ENCODE peak calls at places on chromosomes 7 and 10, in six cellular contexts. One of them, this sample, is unnamed.

GRCh38 chr10:34626158-34626557 is 188.9 kb downstream of the PARD3 start:
- DNase-seq in GM23248: no peak
- DNase-seq in MM.1S: no peak
- DNase-seq in fibroblast of lung: no peak
- DNase-seq in hepatocyte: no peak
- DNase-seq in HCT116: no peak
- DNase-seq in this sample: no peak

GRCh38 chr10:84166620-84167288 is 6.8 kb upstream of the GPR15LG start:
- DNase-seq in GM23248: no peak
- DNase-seq in MM.1S: no peak
- DNase-seq in fibroblast of lung: no peak
- DNase-seq in hepatocyte: no peak
- DNase-seq in HCT116: no peak
- DNase-seq in this sample: no peak

GRCh38 chr7:20164420-20165145 is 52.6 kb downstream of the MACC1 start:
- DNase-seq in GM23248: peak
- DNase-seq in MM.1S: no peak
- DNase-seq in fibroblast of lung: peak
- DNase-seq in hepatocyte: no peak
- DNase-seq in HCT116: no peak
- DNase-seq in this sample: no peak

GRCh38 chr10:71761105-71761511 is 12.2 kb downstream of the VSIR start:
- DNase-seq in GM23248: no peak
- DNase-seq in MM.1S: no peak
- DNase-seq in fibroblast of lung: no peak
- DNase-seq in hepatocyte: no peak
- DNase-seq in HCT116: no peak
- DNase-seq in this sample: no peak

GRCh38 chr7:112302566-112302965 is 96.1 kb downstream of the ZNF277 start:
- DNase-seq in GM23248: no peak
- DNase-seq in MM.1S: no peak
- DNase-seq in fibroblast of lung: no peak
- DNase-seq in hepatocyte: no peak
- DNase-seq in HCT116: no peak
- DNase-seq in this sample: no peak

GRCh38 chr7:142352543-142352942 is 94.7 kb upstream of the PRSS58 start:
- DNase-seq in GM23248: no peak
- DNase-seq in MM.1S: no peak
- DNase-seq in fibroblast of lung: no peak
- DNase-seq in hepatocyte: no peak
- DNase-seq in HCT116: no peak
- DNase-seq in this sample: no peak

GRCh38 chr10:63217120-63217605 is 84.0 kb downstream of the NRBF2 start:
- DNase-seq in GM23248: peak
- DNase-seq in MM.1S: peak
- DNase-seq in fibroblast of lung: peak
- DNase-seq in hepatocyte: peak
- DNase-seq in HCT116: peak
- DNase-seq in this sample: peak

GRCh38 chr10:118662228-118663035 is 67.0 kb upstream of the PRLHR start:
- DNase-seq in GM23248: no peak
- DNase-seq in MM.1S: no peak
- DNase-seq in fibroblast of lung: no peak
- DNase-seq in hepatocyte: no peak
- DNase-seq in HCT116: no peak
- DNase-seq in this sample: no peak

GRCh38 chr7:117728858-117729257 is 144.4 kb downstream of the CTTNBP2 start:
- DNase-seq in GM23248: no peak
- DNase-seq in MM.1S: no peak
- DNase-seq in fibroblast of lung: no peak
- DNase-seq in hepatocyte: no peak
- DNase-seq in HCT116: no peak
- DNase-seq in this sample: peak

GRCh38 chr10:70331486-70332268 is 47.9 kb upstream of the NPFFR1 start:
- DNase-seq in GM23248: peak
- DNase-seq in MM.1S: peak
- DNase-seq in fibroblast of lung: peak
- DNase-seq in hepatocyte: peak
- DNase-seq in HCT116: peak
- DNase-seq in this sample: no peak

GRCh38 chr7:87210506-87210905 is 9.0 kb downstream of the TMEM243 start:
- DNase-seq in GM23248: no peak
- DNase-seq in MM.1S: no peak
- DNase-seq in fibroblast of lung: no peak
- DNase-seq in hepatocyte: no peak
- DNase-seq in HCT116: no peak
- DNase-seq in this sample: no peak

GRCh38 chr7:64888561-64888900 is 14.5 kb upstream of the ZNF273 start:
- DNase-seq in GM23248: no peak
- DNase-seq in MM.1S: no peak
- DNase-seq in fibroblast of lung: peak
- DNase-seq in hepatocyte: no peak
- DNase-seq in HCT116: no peak
- DNase-seq in this sample: no peak

GRCh38 chr7:44981035-44981706 is 2.4 kb upstream of the MYO1G start:
- DNase-seq in GM23248: no peak
- DNase-seq in MM.1S: peak
- DNase-seq in fibroblast of lung: no peak
- DNase-seq in hepatocyte: no peak
- DNase-seq in HCT116: no peak
- DNase-seq in this sample: no peak

GRCh38 chr10:21173433-21173963 is 276.4 kb upstream of the NEBL start:
- DNase-seq in GM23248: no peak
- DNase-seq in MM.1S: no peak
- DNase-seq in fibroblast of lung: no peak
- DNase-seq in hepatocyte: peak
- DNase-seq in HCT116: no peak
- DNase-seq in this sample: peak
- TF ChIP-seq EZH2 in GM23248: peak
- TF ChIP-seq EZH2 in MM.1S: no peak
- TF ChIP-seq EZH2 in fibroblast of lung: peak
- TF ChIP-seq EZH2 in hepatocyte: no peak
- TF ChIP-seq EZH2 in HCT116: no peak
- TF ChIP-seq EZH2 in this sample: peak

GRCh38 chr10:7412482-7413251 is 1.8 kb upstream of the SFMBT2 start:
- DNase-seq in GM23248: peak
- DNase-seq in MM.1S: no peak
- DNase-seq in fibroblast of lung: no peak
- DNase-seq in hepatocyte: peak
- DNase-seq in HCT116: no peak
- DNase-seq in this sample: peak
- TF ChIP-seq EZH2 in GM23248: peak
- TF ChIP-seq EZH2 in MM.1S: no peak
- TF ChIP-seq EZH2 in fibroblast of lung: peak
- TF ChIP-seq EZH2 in hepatocyte: no peak
- TF ChIP-seq EZH2 in HCT116: no peak
- TF ChIP-seq EZH2 in this sample: peak

GRCh38 chr7:25754333-25754732 is 397.7 kb upstream of the NFE2L3 start:
- DNase-seq in GM23248: no peak
- DNase-seq in MM.1S: no peak
- DNase-seq in fibroblast of lung: no peak
- DNase-seq in hepatocyte: no peak
- DNase-seq in HCT116: no peak
- DNase-seq in this sample: no peak

GRCh38 chr7:25753837-25754236 is 398.2 kb upstream of the NFE2L3 start:
- DNase-seq in GM23248: no peak
- DNase-seq in MM.1S: no peak
- DNase-seq in fibroblast of lung: no peak
- DNase-seq in hepatocyte: no peak
- DNase-seq in HCT116: no peak
- DNase-seq in this sample: no peak

GRCh38 chr7:25752967-25753791 is 398.8 kb upstream of the NFE2L3 start:
- DNase-seq in GM23248: no peak
- DNase-seq in MM.1S: no peak
- DNase-seq in fibroblast of lung: no peak
- DNase-seq in hepatocyte: peak
- DNase-seq in HCT116: no peak
- DNase-seq in this sample: peak

GRCh38 chr7:25752169-25752568 is 399.8 kb upstream of the NFE2L3 start:
- DNase-seq in GM23248: no peak
- DNase-seq in MM.1S: no peak
- DNase-seq in fibroblast of lung: no peak
- DNase-seq in hepatocyte: peak
- DNase-seq in HCT116: no peak
- DNase-seq in this sample: no peak

GRCh38 chr7:25750738-25751529 is 401.1 kb upstream of the NFE2L3 start:
- DNase-seq in GM23248: no peak
- DNase-seq in MM.1S: no peak
- DNase-seq in fibroblast of lung: peak
- DNase-seq in hepatocyte: no peak
- DNase-seq in HCT116: no peak
- DNase-seq in this sample: no peak
- TF ChIP-seq EZH2 in GM23248: no peak
- TF ChIP-seq EZH2 in MM.1S: no peak
- TF ChIP-seq EZH2 in fibroblast of lung: no peak
- TF ChIP-seq EZH2 in hepatocyte: no peak
- TF ChIP-seq EZH2 in HCT116: no peak
- TF ChIP-seq EZH2 in this sample: no peak

GRCh38 chr7:157299613-157300405 is 37.0 kb upstream of the DNAJB6 start:
- DNase-seq in GM23248: no peak
- DNase-seq in MM.1S: no peak
- DNase-seq in fibroblast of lung: no peak
- DNase-seq in hepatocyte: no peak
- DNase-seq in HCT116: peak
- DNase-seq in this sample: no peak

GRCh38 chr7:157297071-157297638 is 39.6 kb upstream of the DNAJB6 start:
- DNase-seq in GM23248: no peak
- DNase-seq in MM.1S: no peak
- DNase-seq in fibroblast of lung: no peak
- DNase-seq in hepatocyte: no peak
- DNase-seq in HCT116: no peak
- DNase-seq in this sample: no peak

GRCh38 chr7:157299317-157299612 is 37.5 kb upstream of the DNAJB6 start:
- DNase-seq in GM23248: no peak
- DNase-seq in MM.1S: no peak
- DNase-seq in fibroblast of lung: no peak
- DNase-seq in hepatocyte: no peak
- DNase-seq in HCT116: no peak
- DNase-seq in this sample: no peak

GRCh38 chr7:157302314-157302711 is 34.5 kb upstream of the DNAJB6 start:
- DNase-seq in GM23248: peak
- DNase-seq in MM.1S: peak
- DNase-seq in fibroblast of lung: no peak
- DNase-seq in hepatocyte: no peak
- DNase-seq in HCT116: no peak
- DNase-seq in this sample: no peak

DNA sequence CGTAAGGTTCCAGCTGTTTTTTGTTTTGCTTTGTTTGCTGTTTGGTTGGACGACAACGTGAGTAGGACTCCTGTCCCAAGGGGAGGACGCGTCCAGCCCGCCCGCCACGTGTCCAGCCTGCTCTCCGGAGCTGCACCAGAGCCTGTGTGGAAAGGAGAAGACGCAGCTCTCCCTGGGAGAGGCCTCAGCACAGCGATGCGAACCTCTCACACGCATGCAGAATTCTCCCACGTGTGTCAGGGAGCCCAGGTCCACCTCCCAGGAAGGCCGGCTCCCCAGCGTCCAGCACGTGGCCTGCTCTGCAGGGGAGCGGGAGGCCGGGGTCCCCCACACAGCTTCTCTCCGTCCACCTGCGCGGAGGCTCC is 36.4 kb upstream of the DNAJB6 start:
- DNase-seq in GM23248: no peak
- DNase-seq in MM.1S: no peak
- DNase-seq in fibroblast of lung: no peak
- DNase-seq in hepatocyte: no peak
- DNase-seq in HCT116: no peak
- DNase-seq in this sample: no peak
- TF ChIP-seq EZH2 in GM23248: no peak
- TF ChIP-seq EZH2 in MM.1S: no peak
- TF ChIP-seq EZH2 in fibroblast of lung: no peak
- TF ChIP-seq EZH2 in hepatocyte: no peak
- TF ChIP-seq EZH2 in HCT116: no peak
- TF ChIP-seq EZH2 in this sample: no peak

This sample was measured in neural progenitor cell.